ENCODE peak calls at places on chromosome 13, in five cellular contexts. U is body of pancreas, S is GM23338, T is lower lobe of right lung, L is breast epithelium. C is an unnamed sample. For H3K4me1, the result is how much of the 10 kb centered on the place peaks cover.

GRCh38 chr13:63433546-63434150 is 2018.0 kb upstream of the PCDH20 start:
- DNase-seq in S (no peak), U (no peak), T (no peak), L (no peak), C (no peak)

GRCh38 chr13:29847501-29847983 is 2.9 kb downstream of the UBL3 start:
- DNase-seq in S (no peak), T (no peak), U (peak), L (no peak), C (no peak)

GRCh38 chr13:93450226-93450625 is 223.6 kb downstream of the GPC6 start:
- DNase-seq in L (no peak), T (no peak), S (no peak), U (no peak), C (no peak)

GRCh38 chr13:99572921-99573320 is 71.6 kb downstream of the TM9SF2 start:
- DNase-seq in U (no peak), T (no peak), S (peak), L (no peak), C (no peak)

GRCh38 chr13:43545317-43545874 is 241.4 kb downstream of the ENOX1 start:
- DNase-seq in S (no peak), U (no peak), L (no peak), T (no peak), C (no peak)

GRCh38 chr13:93318538-93318937 is 91.9 kb downstream of the GPC6 start:
- DNase-seq in T (no peak), L (no peak), U (no peak), S (peak), C (no peak)

GRCh38 chr13:26051231-26052135 is at the start of gene SHISA2:
- DNase-seq in L (no peak), U (peak), S (peak), T (peak), C (no peak)

GRCh38 chr13:93847162-93847561 is 620.6 kb downstream of the GPC6 start:
- DNase-seq in U (no peak), S (no peak), T (no peak), L (no peak), C (no peak)

GRCh38 chr13:39394811-39395685 is 207.9 kb downstream of the LHFPL6 start:
- DNase-seq in T (no peak), L (no peak), U (no peak), S (no peak), C (no peak)

GRCh38 chr13:113989585-113990300 is 15.9 kb upstream of the C13orf46 start:
- DNase-seq in U (no peak), S (no peak), T (no peak), L (no peak), C (no peak)

GRCh38 chr13:30872685-30873443 is 33.2 kb upstream of the MEDAG start:
- DNase-seq in T (no peak), U (peak), L (no peak), S (peak), C (peak)

GRCh38 chr13:81153478-81153877 is 812.6 kb upstream of the SPRY2 start:
- DNase-seq in L (no peak), S (no peak), U (no peak), T (no peak), C (no peak)

GRCh38 chr13:62684359-62684758 is 1268.7 kb upstream of the PCDH20 start:
- DNase-seq in T (no peak), L (no peak), S (no peak), U (peak), C (no peak)

GRCh38 chr13:104487006-104487405 is 1420.8 kb upstream of the SLC10A2 start:
- DNase-seq in U (no peak), S (no peak), L (no peak), T (no peak), C (no peak)

GRCh38 chr13:23808803-23809202 is 80.4 kb downstream of the MIPEP start:
- DNase-seq in T (no peak), L (no peak), U (no peak), S (no peak), C (no peak)

DNA sequence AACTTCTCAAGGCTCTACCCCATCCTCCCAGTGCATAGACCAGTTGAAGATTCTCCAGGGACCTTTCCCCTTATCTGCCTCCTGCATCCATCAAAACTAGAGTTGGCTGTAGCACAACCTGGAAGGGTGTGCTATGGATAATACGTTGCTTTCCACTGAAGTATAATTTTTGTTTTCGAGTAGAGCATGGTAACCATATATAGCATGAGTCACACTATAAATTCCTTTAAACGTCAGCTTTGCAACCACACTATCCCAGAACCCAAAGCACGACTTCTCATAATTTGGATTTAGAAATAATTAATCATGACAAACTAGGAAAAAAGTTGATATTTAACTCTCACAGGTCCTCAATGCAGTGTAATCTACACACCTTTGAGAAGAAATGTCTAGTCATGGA is 138.3 kb upstream of the NBEA start:
- DNase-seq in U (no peak), T (no peak), L (no peak), S (no peak), C (no peak)
- H3K4me1 ChIP-seq in U (under half), T (under half), L (under half), S (under half), C (under half)

DNA sequence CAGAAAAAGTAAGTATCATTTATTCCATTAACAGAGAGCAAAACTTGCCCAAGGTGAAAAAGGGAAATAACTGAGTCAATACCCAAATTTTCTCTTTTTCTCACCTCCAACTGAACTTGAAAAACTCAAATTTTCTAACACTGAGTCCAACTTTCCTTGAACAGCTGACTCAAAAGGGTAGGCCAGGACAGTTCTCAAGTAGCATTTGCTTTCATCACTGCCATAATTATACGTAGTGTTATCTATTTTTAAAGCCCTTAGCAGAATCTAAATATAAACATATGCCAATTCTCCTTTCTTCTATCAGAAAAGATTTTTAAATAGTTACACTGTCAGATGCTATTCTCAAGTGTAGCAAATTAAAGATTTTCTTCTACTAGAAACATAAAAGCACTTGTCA is 3.5 kb downstream of the N4BP2L2 start:
- DNase-seq in S (no peak), L (no peak), U (no peak), T (no peak), C (no peak)
- H3K4me1 ChIP-seq in S (under half), L (under half), U (under half), T (half or more), C (under half)

GRCh38 chr13:98487016-98487415 is 89.9 kb downstream of the STK24 start:
- DNase-seq in S (no peak), T (no peak), U (no peak), L (no peak), C (no peak)

GRCh38 chr13:98484289-98485219 is 92.4 kb downstream of the STK24 start:
- DNase-seq in U (peak), S (peak), T (peak), L (peak), C (peak)

GRCh38 chr13:98487522-98487921 is 89.4 kb downstream of the STK24 start:
- DNase-seq in U (no peak), S (no peak), T (no peak), L (no peak), C (no peak)

GRCh38 chr13:98485561-98485960 is 91.3 kb downstream of the STK24 start:
- DNase-seq in U (no peak), S (no peak), T (no peak), L (no peak), C (no peak)

DNA sequence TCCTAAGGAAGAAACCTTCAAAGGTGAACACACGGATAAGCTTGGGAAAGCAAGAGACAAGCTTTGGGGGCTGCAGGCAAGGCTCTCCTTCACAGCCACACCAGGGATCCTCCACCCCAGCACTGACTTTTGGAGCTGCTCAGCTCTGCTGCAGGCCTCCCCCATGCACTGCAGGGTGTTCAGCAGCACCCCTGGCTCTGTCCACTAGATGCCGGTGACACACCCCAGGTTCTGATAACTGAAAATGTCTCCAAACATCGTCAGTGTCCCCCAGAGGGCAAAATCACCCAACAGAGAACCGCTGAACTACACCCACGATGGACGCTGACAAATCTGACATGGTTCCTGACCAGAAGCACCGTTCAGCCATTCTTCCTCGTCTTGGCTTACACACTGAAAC is 90.5 kb downstream of the STK24 start:
- DNase-seq in T (no peak), L (no peak), S (no peak), U (no peak), C (no peak)
- H3K4me1 ChIP-seq in T (half or more), L (under half), S (half or more), U (half or more), C (half or more)

DNA sequence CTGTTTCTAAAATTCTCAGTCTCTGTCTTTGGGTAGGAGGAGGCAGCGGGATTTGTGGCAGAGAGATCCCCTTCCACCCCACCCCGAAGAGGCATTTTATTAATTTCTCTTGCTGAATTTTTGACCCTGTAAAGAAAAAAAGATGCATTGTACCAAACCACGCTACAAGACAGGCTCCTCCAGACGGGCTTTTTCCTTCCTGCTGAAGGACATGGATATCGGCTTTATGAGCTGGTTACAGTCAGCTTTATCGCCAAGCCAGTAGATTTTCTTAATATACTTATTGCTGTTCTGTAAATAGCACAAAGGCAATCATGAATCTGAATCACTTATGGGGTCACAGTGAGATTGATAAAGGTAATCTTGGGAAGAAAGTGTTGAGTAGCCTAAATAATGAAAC is 24.5 kb downstream of the MBNL2 start:
- DNase-seq in T (no peak), S (no peak), U (no peak), L (no peak), C (no peak)
- H3K4me1 ChIP-seq in T (half or more), S (under half), U (half or more), L (under half), C (under half)

GRCh38 chr13:51665456-51665855 is 81.2 kb downstream of the WDFY2 start:
- DNase-seq in S (no peak), L (no peak), U (no peak), T (no peak), C (no peak)
- H3K4me1 ChIP-seq in S (under half), L (under half), U (half or more), T (under half), C (under half)

GRCh38 chr13:28071424-28071823 is 29.0 kb downstream of the FLT3 start:
- DNase-seq in U (no peak), S (no peak), L (no peak), T (no peak), C (no peak)
- H3K4me1 ChIP-seq in U (under half), S (under half), L (under half), T (under half), C (under half)

GRCh38 chr13:50513528-50513863 is 330.0 kb downstream of the DLEU7 start:
- DNase-seq in T (no peak), U (no peak), S (no peak), L (no peak), C (no peak)
- H3K4me1 ChIP-seq in T (under half), U (under half), S (under half), L (under half), C (under half)

DNA sequence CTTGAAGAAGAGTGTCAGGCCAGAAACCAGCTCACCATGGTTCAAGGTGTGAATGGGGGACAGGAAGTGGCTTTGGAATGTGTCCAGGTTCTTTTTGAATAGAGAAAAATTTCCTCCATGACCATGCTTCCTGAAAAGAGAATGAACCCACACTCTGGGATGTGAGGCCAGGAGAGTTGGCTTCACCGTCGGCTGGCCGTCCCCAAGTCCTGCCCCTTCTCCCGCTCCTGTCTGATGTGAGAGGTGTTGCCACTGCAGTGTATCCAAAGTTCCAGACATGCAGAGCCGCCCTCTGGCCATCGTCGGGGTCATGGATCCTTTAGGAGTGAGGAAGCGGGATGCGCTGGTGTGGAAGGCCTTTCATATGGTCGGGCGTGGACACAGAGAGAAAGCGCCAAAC is 101.2 kb downstream of the COL4A2 start:
- DNase-seq in L (no peak), T (no peak), U (no peak), S (no peak), C (no peak)
- H3K4me1 ChIP-seq in L (under half), T (half or more), U (under half), S (under half), C (under half)

GRCh38 chr13:98557934-98558630 is 18.8 kb downstream of the STK24 start:
- DNase-seq in S (no peak), U (no peak), T (no peak), L (no peak), C (no peak)

GRCh38 chr13:98567140-98567539 is 9.8 kb downstream of the STK24 start:
- DNase-seq in U (no peak), S (no peak), T (no peak), L (no peak), C (no peak)

GRCh38 chr13:98564204-98564603 is 12.7 kb downstream of the STK24 start:
- DNase-seq in L (no peak), S (no peak), U (no peak), T (no peak), C (no peak)

GRCh38 chr13:98565726-98566577 is 11.0 kb downstream of the STK24 start:
- DNase-seq in S (no peak), U (peak), T (no peak), L (no peak), C (peak)

DNA sequence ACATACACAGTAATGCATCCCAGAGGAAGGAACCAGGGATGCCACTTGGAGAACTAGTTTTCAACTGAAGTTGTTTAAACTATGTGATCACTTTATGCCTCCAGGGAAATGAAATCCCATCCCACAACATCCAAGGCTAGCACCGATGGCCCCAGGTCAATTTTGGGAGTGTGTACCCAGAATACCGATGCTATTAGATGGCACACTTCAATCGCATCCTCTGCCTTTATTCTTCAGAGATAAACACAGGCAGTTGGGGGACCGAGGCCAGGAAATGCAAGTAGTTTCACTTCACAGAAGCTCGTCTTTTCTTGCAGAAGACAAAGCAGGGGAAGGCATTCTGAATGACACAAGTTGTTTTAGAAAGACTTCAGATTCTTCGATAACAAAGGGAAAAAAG is 13.8 kb downstream of the STK24 start:
- DNase-seq in T (no peak), L (no peak), S (peak), U (no peak), C (no peak)
- H3K4me1 ChIP-seq in T (half or more), L (under half), S (half or more), U (under half), C (half or more)

DNA sequence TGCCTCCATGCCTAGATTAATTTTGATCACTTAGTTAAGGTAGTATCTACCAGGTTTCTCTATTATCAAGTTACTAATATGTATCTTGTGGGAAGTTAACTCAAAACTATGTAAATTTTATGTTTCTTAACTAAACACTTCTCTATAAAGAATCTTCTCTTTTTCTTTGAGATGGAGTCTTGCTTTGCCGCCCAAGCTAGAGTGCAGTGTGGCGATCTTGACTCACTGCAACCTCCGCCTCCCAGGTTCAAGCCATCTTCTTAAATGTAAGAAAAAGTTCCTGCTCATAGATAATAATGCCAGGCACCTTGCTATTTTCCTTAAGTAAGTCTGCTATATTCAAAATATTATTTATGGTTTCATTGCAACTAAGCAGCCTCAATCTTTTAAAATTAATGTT is 58.4 kb downstream of the ELF1 start:
- DNase-seq in S (no peak), L (no peak), T (no peak), U (no peak), C (no peak)
- H3K4me1 ChIP-seq in S (under half), L (under half), T (half or more), U (under half), C (under half)

C was measured in mucosa of descending colon.